ENCODE peak calls at places on chromosome 17, in five cellular contexts. H is transverse colon, O is ascending aorta, U is sigmoid colon, X is body of pancreas. W is an unnamed sample. For H3K4me1 and H3K27me3, the result is how much of the 10 kb centered on the place peaks cover.

GRCh38 chr17:73998246-73999220 is 204.9 kb upstream of the RPL38 start:
- DNase-seq in X (peak), O (no peak), U (no peak), H (peak), W (peak)

GRCh38 chr17:47644324-47644723 is 5.4 kb upstream of the KPNB1 start:
- DNase-seq in X (no peak), O (no peak), H (no peak), U (no peak), W (no peak)

GRCh38 chr17:39141915-39142664 is 9.3 kb downstream of the PLXDC1 start:
- DNase-seq in U (no peak), X (no peak), O (no peak), H (no peak), W (no peak)

GRCh38 chr17:40399185-40399584 is 18.5 kb downstream of the TOP2A start:
- DNase-seq in O (no peak), X (no peak), H (no peak), U (no peak), W (peak)

GRCh38 chr17:78121801-78122220 is 6.7 kb downstream of the TMC6 start:
- DNase-seq in X (no peak), O (no peak), U (no peak), H (no peak), W (no peak)

GRCh38 chr17:77182205-77182604 is 41.4 kb downstream of the SEC14L1 start:
- DNase-seq in H (no peak), U (no peak), O (no peak), X (no peak), W (no peak)

GRCh38 chr17:65345261-65346060 is 208.3 kb downstream of the RGS9 start:
- DNase-seq in X (no peak), U (no peak), H (no peak), O (no peak), W (no peak)

GRCh38 chr17:64732336-64733006 is 70.4 kb upstream of the SMURF2 start:
- DNase-seq in H (no peak), U (no peak), O (no peak), X (peak), W (no peak)

GRCh38 chr17:8935194-8935593 is 30.3 kb downstream of the PIK3R5 start:
- DNase-seq in U (no peak), X (no peak), H (no peak), O (no peak), W (no peak)

GRCh38 chr17:72715906-72716572 is 376.4 kb downstream of the SLC39A11 start:
- DNase-seq in H (no peak), O (no peak), U (no peak), X (peak), W (no peak)

GRCh38 chr17:21024024-21024423 is 18.8 kb downstream of the USP22 start:
- DNase-seq in X (no peak), U (peak), H (no peak), O (no peak), W (no peak)

GRCh38 chr17:2050871-2051387 is 4.0 kb upstream of the HIC1 start:
- DNase-seq in H (peak), X (no peak), U (peak), O (no peak), W (no peak)

DNA sequence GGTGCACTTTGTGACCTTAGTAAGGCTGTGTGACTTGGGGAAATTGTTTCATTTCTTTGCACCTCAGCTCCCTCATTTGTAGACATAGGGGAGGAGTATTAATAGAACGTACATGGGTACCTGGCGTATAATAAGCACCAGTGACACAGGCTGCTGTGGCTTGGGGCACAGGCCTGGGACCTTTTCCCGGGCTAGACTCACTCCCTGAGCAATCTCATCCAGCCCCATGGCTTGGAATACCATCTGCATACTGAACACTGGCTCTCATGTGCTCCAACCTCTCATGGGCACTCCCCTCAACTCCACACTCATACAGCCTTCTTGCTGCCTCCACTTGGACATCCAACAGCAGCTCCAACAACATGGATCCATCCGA is 41.0 kb upstream of the MRPS23 start:
- DNase-seq in O (peak), X (peak), U (no peak), H (no peak), W (no peak)
- H3K4me1 ChIP-seq in O (under half), X (half or more), U (half or more), H (under half), W (under half)

GRCh38 chr17:49967621-49968379 is 1.2 kb upstream of the DLX4 start:
- DNase-seq in O (no peak), U (no peak), X (no peak), H (no peak), W (no peak)
- H3K27me3 ChIP-seq in O (half or more), U (half or more), X (half or more), H (half or more), W (under half)

GRCh38 chr17:66541461-66542182 is 239.2 kb downstream of the PRKCA start:
- DNase-seq in U (no peak), H (no peak), O (no peak), X (no peak), W (peak)
- H3K4me3 ChIP-seq in U (no peak), H (no peak), O (no peak), X (no peak), W (no peak)

DNA sequence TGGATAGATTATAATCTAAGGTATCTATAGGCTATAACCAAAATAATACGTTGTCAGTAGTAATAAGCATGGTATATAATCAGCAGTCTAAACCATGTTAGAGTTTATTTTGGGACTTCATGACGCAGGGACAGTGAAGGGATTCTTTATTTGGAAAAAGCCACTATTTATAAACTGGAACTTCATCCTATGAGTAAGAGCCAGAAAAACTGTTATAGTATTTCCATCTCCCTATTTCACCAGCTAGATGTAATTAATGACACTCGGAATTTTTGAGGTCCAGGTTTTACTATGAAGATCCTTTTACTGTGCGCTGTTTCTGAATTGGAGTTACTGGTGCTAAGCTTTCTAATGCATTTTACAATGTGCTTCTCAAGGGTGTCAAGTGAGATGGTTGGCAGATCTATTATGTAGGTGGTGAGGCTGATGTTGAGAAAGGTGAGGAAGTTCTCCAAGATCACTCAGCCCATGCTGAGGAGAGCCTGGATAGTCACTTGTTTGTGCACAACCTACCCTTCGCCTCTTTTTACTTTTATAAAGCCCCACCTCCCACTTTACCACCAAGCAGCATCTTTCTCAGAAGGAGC is 149.3 kb downstream of the MSI2 start:
- DNase-seq in U (no peak), H (no peak), X (no peak), O (no peak), W (no peak)
- H3K4me1 ChIP-seq in U (under half), H (under half), X (under half), O (under half), W (under half)

GRCh38 chr17:45751466-45751865 is 32.7 kb upstream of the CRHR1 start:
- DNase-seq in H (no peak), X (no peak), U (peak), O (no peak), W (no peak)

GRCh38 chr17:45750779-45751440 is 33.2 kb upstream of the CRHR1 start:
- DNase-seq in U (no peak), H (no peak), O (no peak), X (no peak), W (no peak)

GRCh38 chr17:45753645-45754225 is 30.4 kb upstream of the CRHR1 start:
- DNase-seq in X (no peak), U (peak), H (no peak), O (no peak), W (no peak)

GRCh38 chr17:45749831-45750335 is 34.2 kb upstream of the CRHR1 start:
- DNase-seq in U (no peak), H (no peak), X (no peak), O (no peak), W (no peak)

DNA sequence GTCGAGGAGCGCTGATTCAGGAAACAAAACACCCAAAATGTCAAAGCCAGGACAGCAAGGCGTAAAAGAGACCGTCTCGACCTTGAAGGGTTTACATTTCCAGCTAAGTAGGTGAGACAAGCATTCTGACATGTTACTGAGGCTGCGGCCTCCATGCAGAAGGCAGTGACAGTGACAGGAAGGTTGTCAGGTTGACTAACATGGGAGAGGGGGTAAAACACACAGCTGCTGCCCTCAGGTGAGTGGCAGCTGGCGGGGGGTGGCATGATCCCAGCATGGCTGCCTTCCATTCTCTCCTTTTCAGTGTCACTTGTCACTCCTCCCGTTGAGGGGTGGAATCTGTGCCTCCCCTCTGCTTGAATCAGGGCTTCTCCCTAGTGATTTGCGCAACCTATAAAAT is 31.9 kb upstream of the CRHR1 start:
- DNase-seq in X (no peak), H (no peak), U (peak), O (no peak), W (no peak)
- H3K27me3 ChIP-seq in X (under half), H (under half), U (half or more), O (under half), W (under half)